ENCODE peak calls at places on chromosomes 11 and 22, in four cellular contexts. H, M, F and N are unnamed samples.
A peak's percentile ranks its signal among the peaks of the same experiment; 100 is the strongest.

GRCh38 chr22:41367680-41368542 is 13.8 kb upstream of the TEF start:
- DNase-seq in H (no peak), M (no peak), F (no peak), N (no peak)

GRCh38 chr11:1531418-1531817 is 40.7 kb downstream of the DUSP8 start:
- DNase-seq in H (no peak), M (no peak), F (no peak), N (no peak)

GRCh38 chr11:83007909-83008580 is 63.7 kb downstream of the RAB30 start:
- DNase-seq in H (no peak), M (no peak), F (no peak), N (peak; percentile 99)

GRCh38 chr11:68650801-68651200 is 33.5 kb upstream of the GAL start:
- DNase-seq in H (no peak), M (no peak), F (no peak), N (no peak)

GRCh38 chr11:134125507-134125906 is 56.6 kb downstream of the JAM3 start:
- DNase-seq in H (no peak), M (no peak), F (no peak), N (no peak)

GRCh38 chr11:3994030-3994640 is 100.5 kb upstream of the RRM1 start:
- DNase-seq in H (no peak), M (peak; percentile 35), F (no peak), N (peak; percentile 69)

GRCh38 chr11:34311126-34311525 is 46.7 kb downstream of the ABTB2 start:
- DNase-seq in H (no peak), M (no peak), F (no peak), N (no peak)

GRCh38 chr22:47209077-47209514 is 446.6 kb downstream of the TBC1D22A start:
- DNase-seq in H (no peak), M (no peak), F (no peak), N (no peak)

GRCh38 chr11:34242037-34242625 is 115.7 kb downstream of the ABTB2 start:
- DNase-seq in H (no peak), M (no peak), F (no peak), N (peak; percentile 79)

GRCh38 chr11:75492181-75492820 is 33.4 kb downstream of the GDPD5 start:
- DNase-seq in H (no peak), M (peak; percentile 63), F (peak; percentile 54), N (peak; percentile 62)

GRCh38 chr11:96278039-96278897 is 64.7 kb downstream of the MAML2 start:
- DNase-seq in H (no peak), M (no peak), F (no peak), N (no peak)

GRCh38 chr11:79438631-79439429 is 2.0 kb downstream of the TENM4 start:
- DNase-seq in H (peak; percentile 22), M (no peak), F (peak; percentile 23), N (no peak)

GRCh38 chr11:9601041-9601875 is 27.8 kb downstream of the WEE1 start:
- DNase-seq in H (no peak), M (peak; percentile 97), F (peak; percentile 46), N (peak; percentile 73)

GRCh38 chr22:20887375-20887774 is 28.6 kb downstream of the SNAP29 start:
- DNase-seq in H (no peak), M (no peak), F (no peak), N (no peak)

GRCh38 chr11:61955416-61956135 is 5.4 kb downstream of the BEST1 start:
- DNase-seq in H (no peak), M (no peak), F (no peak), N (no peak)

GRCh38 chr11:126929186-126930085 is 71.1 kb downstream of the KIRREL3 start:
- DNase-seq in H (no peak), M (peak; percentile 11), F (no peak), N (no peak)

GRCh38 chr11:114678125-114679036 is at the start of gene NXPE2:
- DNase-seq in H (no peak), M (no peak), F (no peak), N (no peak)

GRCh38 chr11:120316880-120317688 is 8.0 kb upstream of the TLCD5 start:
- DNase-seq in H (no peak), M (no peak), F (no peak), N (no peak)

GRCh38 chr11:118610773-118611432 is 3.5 kb downstream of the PHLDB1 start:
- DNase-seq in H (peak; percentile 74), M (peak; percentile 10), F (peak; percentile 59), N (peak; percentile 93)

GRCh38 chr11:127182586-127183203 is 182.1 kb upstream of the KIRREL3 start:
- DNase-seq in H (no peak), M (no peak), F (no peak), N (no peak)

GRCh38 chr11:68550485-68550817 is 89.9 kb downstream of the PPP6R3 start:
- DNase-seq in H (no peak), M (peak; percentile 42), F (no peak), N (no peak)

GRCh38 chr11:69480547-69481392 is 693 bp upstream of the LINC01488 start:
- DNase-seq in H (no peak), M (no peak), F (no peak), N (no peak)

GRCh38 chr11:12411806-12412727 is 34.7 kb downstream of the PARVA start:
- DNase-seq in H (no peak), M (peak; percentile 24), F (peak; percentile 24), N (peak; percentile 76)

GRCh38 chr11:3922056-3922455 is 66.6 kb downstream of the STIM1 start:
- DNase-seq in H (no peak), M (no peak), F (no peak), N (peak; percentile 27)

GRCh38 chr22:39543095-39543494 is 10.5 kb upstream of the RPS19BP1 start:
- DNase-seq in H (no peak), M (no peak), F (no peak), N (peak; percentile 72)

GRCh38 chr22:46272196-46272595 is 4.4 kb downstream of the TTC38 start:
- DNase-seq in H (no peak), M (no peak), F (no peak), N (no peak)

GRCh38 chr22:38413085-38414008 is 41.7 kb downstream of the KCNJ4 start:
- DNase-seq in H (no peak), M (no peak), F (peak; percentile 28), N (no peak)